ENCODE peak calls at places on chromosomes 12 and 14, in ten cellular contexts. A is CD4-positive, alpha-beta T cell; U is osteocyte; Y is ureter; D is OCI-LY7; M is dorsolateral prefrontal cortex; K is HEK293T; V is psoas muscle; X is activated gamma-delta T cell treated with Interleukin-2 at 50 U/mL for 16 hours; L is thyroid gland. T is an unnamed sample.

GRCh38 chr12:12425616-12426015 is 68.7 kb downstream of the BORCS5 start:
- DNase-seq in L (no peak), X (no peak), M (no peak), A (no peak), U (no peak), D (no peak), V (no peak), Y (no peak), K (no peak), T (no peak)

GRCh38 chr12:48194780-48195179 is 8.3 kb downstream of the OR10AD1 start:
- DNase-seq in M (no peak), K (no peak), U (no peak), L (no peak), A (no peak), D (no peak), V (no peak), X (no peak), Y (no peak), T (no peak)

GRCh38 chr12:42180990-42181611 is 36.4 kb upstream of the GXYLT1 start:
- DNase-seq in L (no peak), X (no peak), K (no peak), M (no peak), D (no peak), V (no peak), U (no peak), Y (no peak), A (no peak), T (no peak)

GRCh38 chr14:88895116-88895515 is 70.7 kb downstream of the TTC8 start:
- DNase-seq in X (no peak), U (no peak), M (no peak), L (no peak), A (no peak), V (no peak), K (no peak), D (no peak), Y (peak; percentile 55), T (peak; percentile 62)

GRCh38 chr14:105939810-105940508 is 413.6 kb downstream of the TMEM121 start:
- DNase-seq in M (no peak), A (no peak), K (no peak), Y (peak; percentile 25), X (no peak), V (no peak), D (no peak), U (peak; percentile 79), L (no peak), T (peak; percentile 89)

GRCh38 chr14:32469388-32470160 is 140.5 kb downstream of the AKAP6 start:
- DNase-seq in M (no peak), A (no peak), L (no peak), U (no peak), X (no peak), V (no peak), K (peak; percentile 16), Y (no peak), D (peak; percentile 31), T (no peak)

GRCh38 chr12:22284871-22285270 is 49.6 kb downstream of the ST8SIA1 start:
- DNase-seq in Y (no peak), X (no peak), U (no peak), M (no peak), V (no peak), A (no peak), D (no peak), K (no peak), L (no peak), T (no peak)

GRCh38 chr14:47189911-47190503 is 485.4 kb downstream of the MDGA2 start:
- DNase-seq in V (no peak), Y (no peak), M (no peak), A (no peak), L (no peak), D (no peak), U (no peak), X (no peak), K (no peak), T (no peak)

GRCh38 chr12:57520008-57520726 is at the start of gene DDIT3:
- DNase-seq in M (peak; percentile 97), V (peak; percentile 100), X (peak; percentile 100), A (peak; percentile 99), U (peak; percentile 100), D (peak; percentile 100), Y (peak; percentile 100), K (peak; percentile 95), L (peak; percentile 100), T (peak; percentile 100)

GRCh38 chr14:62143235-62143634 is 381.0 kb downstream of the SNAPC1 start:
- DNase-seq in M (no peak), A (no peak), L (peak; percentile 16), U (no peak), K (no peak), Y (no peak), V (no peak), D (no peak), X (no peak), T (no peak)

GRCh38 chr12:108214486-108214885 is 85.4 kb downstream of the WSCD2 start:
- DNase-seq in Y (no peak), D (peak; percentile 19), X (no peak), A (peak; percentile 4), V (no peak), L (no peak), U (no peak), K (peak; percentile 38), M (no peak), T (no peak)

GRCh38 chr12:83823386-83824045 is 1089.1 kb downstream of the SLC6A15 start:
- DNase-seq in K (peak; percentile 47), A (no peak), D (peak; percentile 55), X (no peak), V (no peak), L (no peak), U (no peak), M (no peak), Y (no peak), T (no peak)

GRCh38 chr12:96578526-96579125 is 89.2 kb downstream of the CFAP54 start:
- DNase-seq in Y (no peak), A (no peak), M (no peak), D (peak; percentile 73), K (peak; percentile 43), L (no peak), X (no peak), V (no peak), U (no peak), T (no peak)

T was measured in esophagus muscularis mucosa.